ENCODE peak calls at places on chromosome 15, in nine cellular contexts. One of them, this sample, is unnamed. For H3K4me1, the result is how much of the 10 kb centered on the place peaks cover.

GRCh38 chr15:53716909-53717878 is 42.3 kb downstream of the WDR72 start:
- DNase-seq in Caco-2: peak
- DNase-seq in left lung: no peak
- DNase-seq in keratinocyte: no peak
- DNase-seq in A549: peak
- DNase-seq in endodermal cell: no peak
- DNase-seq in CD8-positive, alpha-beta T cell: no peak
- DNase-seq in PC-3: peak
- DNase-seq in RWPE2: no peak
- DNase-seq in this sample: no peak

GRCh38 chr15:90603893-90604292 is 74.2 kb downstream of the CRTC3 start:
- DNase-seq in Caco-2: peak
- DNase-seq in left lung: peak
- DNase-seq in keratinocyte: no peak
- DNase-seq in A549: peak
- DNase-seq in endodermal cell: peak
- DNase-seq in CD8-positive, alpha-beta T cell: peak
- DNase-seq in PC-3: peak
- DNase-seq in RWPE2: no peak
- DNase-seq in this sample: no peak

GRCh38 chr15:50116477-50116876 is 2.6 kb downstream of the ATP8B4 start:
- DNase-seq in Caco-2: peak
- DNase-seq in left lung: no peak
- DNase-seq in keratinocyte: no peak
- DNase-seq in A549: peak
- DNase-seq in endodermal cell: peak
- DNase-seq in CD8-positive, alpha-beta T cell: no peak
- DNase-seq in PC-3: peak
- DNase-seq in RWPE2: no peak
- DNase-seq in this sample: peak

GRCh38 chr15:62711691-62712454 is 330.7 kb upstream of the TPM1 start:
- DNase-seq in Caco-2: no peak
- DNase-seq in left lung: no peak
- DNase-seq in keratinocyte: no peak
- DNase-seq in A549: no peak
- DNase-seq in endodermal cell: no peak
- DNase-seq in CD8-positive, alpha-beta T cell: no peak
- DNase-seq in PC-3: peak
- DNase-seq in RWPE2: no peak
- DNase-seq in this sample: no peak

GRCh38 chr15:60758961-60759729 is 280.2 kb upstream of the ICE2 start:
- DNase-seq in Caco-2: no peak
- DNase-seq in left lung: no peak
- DNase-seq in keratinocyte: no peak
- DNase-seq in A549: no peak
- DNase-seq in endodermal cell: no peak
- DNase-seq in CD8-positive, alpha-beta T cell: no peak
- DNase-seq in PC-3: no peak
- DNase-seq in RWPE2: no peak
- DNase-seq in this sample: no peak

GRCh38 chr15:35540885-35541284 is 5.1 kb downstream of the DPH6 start:
- DNase-seq in Caco-2: no peak
- DNase-seq in left lung: no peak
- DNase-seq in keratinocyte: no peak
- DNase-seq in A549: no peak
- DNase-seq in endodermal cell: no peak
- DNase-seq in CD8-positive, alpha-beta T cell: no peak
- DNase-seq in PC-3: peak
- DNase-seq in RWPE2: no peak
- DNase-seq in this sample: no peak

GRCh38 chr15:55799287-55800212 is 56.6 kb upstream of the PRTG start:
- DNase-seq in Caco-2: peak
- DNase-seq in left lung: peak
- DNase-seq in keratinocyte: no peak
- DNase-seq in A549: peak
- DNase-seq in endodermal cell: peak
- DNase-seq in CD8-positive, alpha-beta T cell: no peak
- DNase-seq in PC-3: peak
- DNase-seq in RWPE2: no peak
- DNase-seq in this sample: peak

GRCh38 chr15:82680200-82681102 is 29.2 kb downstream of the AP3B2 start:
- DNase-seq in Caco-2: no peak
- DNase-seq in left lung: peak
- DNase-seq in keratinocyte: peak
- DNase-seq in A549: peak
- DNase-seq in endodermal cell: peak
- DNase-seq in CD8-positive, alpha-beta T cell: peak
- DNase-seq in PC-3: peak
- DNase-seq in RWPE2: peak
- DNase-seq in this sample: peak

GRCh38 chr15:20352241-20353200 is 189.1 kb downstream of the GOLGA6L6 start:
- DNase-seq in Caco-2: no peak
- DNase-seq in left lung: no peak
- DNase-seq in keratinocyte: no peak
- DNase-seq in A549: no peak
- DNase-seq in endodermal cell: no peak
- DNase-seq in CD8-positive, alpha-beta T cell: no peak
- DNase-seq in PC-3: no peak
- DNase-seq in RWPE2: peak
- DNase-seq in this sample: no peak

GRCh38 chr15:67828379-67828968 is 3.2 kb downstream of the SKOR1 start:
- DNase-seq in Caco-2: no peak
- DNase-seq in left lung: no peak
- DNase-seq in keratinocyte: no peak
- DNase-seq in A549: no peak
- DNase-seq in endodermal cell: peak
- DNase-seq in CD8-positive, alpha-beta T cell: no peak
- DNase-seq in PC-3: no peak
- DNase-seq in RWPE2: peak
- DNase-seq in this sample: no peak

GRCh38 chr15:67826717-67827560 is 1.6 kb downstream of the SKOR1 start:
- DNase-seq in Caco-2: no peak
- DNase-seq in left lung: no peak
- DNase-seq in keratinocyte: no peak
- DNase-seq in A549: no peak
- DNase-seq in endodermal cell: peak
- DNase-seq in CD8-positive, alpha-beta T cell: no peak
- DNase-seq in PC-3: no peak
- DNase-seq in RWPE2: peak
- DNase-seq in this sample: no peak

GRCh38 chr15:67829647-67830504 is 4.6 kb downstream of the SKOR1 start:
- DNase-seq in Caco-2: no peak
- DNase-seq in left lung: no peak
- DNase-seq in keratinocyte: no peak
- DNase-seq in A549: no peak
- DNase-seq in endodermal cell: peak
- DNase-seq in CD8-positive, alpha-beta T cell: no peak
- DNase-seq in PC-3: no peak
- DNase-seq in RWPE2: peak
- DNase-seq in this sample: no peak

GRCh38 chr15:67827561-67828378 is 2.5 kb downstream of the SKOR1 start:
- DNase-seq in Caco-2: no peak
- DNase-seq in left lung: no peak
- DNase-seq in keratinocyte: no peak
- DNase-seq in A549: no peak
- DNase-seq in endodermal cell: peak
- DNase-seq in CD8-positive, alpha-beta T cell: no peak
- DNase-seq in PC-3: no peak
- DNase-seq in RWPE2: peak
- DNase-seq in this sample: no peak

GRCh38 chr15:67828969-67829646 is 3.8 kb downstream of the SKOR1 start:
- DNase-seq in Caco-2: no peak
- DNase-seq in left lung: no peak
- DNase-seq in keratinocyte: no peak
- DNase-seq in A549: no peak
- DNase-seq in endodermal cell: peak
- DNase-seq in CD8-positive, alpha-beta T cell: no peak
- DNase-seq in PC-3: no peak
- DNase-seq in RWPE2: peak
- DNase-seq in this sample: no peak
- H3K4me3 ChIP-seq in Caco-2: no peak
- H3K4me3 ChIP-seq in left lung: no peak
- H3K4me3 ChIP-seq in keratinocyte: no peak
- H3K4me3 ChIP-seq in A549: no peak
- H3K4me3 ChIP-seq in endodermal cell: no peak
- H3K4me3 ChIP-seq in CD8-positive, alpha-beta T cell: no peak
- H3K4me3 ChIP-seq in PC-3: no peak
- H3K4me3 ChIP-seq in RWPE2: no peak
- H3K4me3 ChIP-seq in this sample: no peak

GRCh38 chr15:98649621-98649995 is 1.3 kb downstream of the IGF1R start:
- DNase-seq in Caco-2: peak
- DNase-seq in left lung: peak
- DNase-seq in keratinocyte: no peak
- DNase-seq in A549: no peak
- DNase-seq in endodermal cell: peak
- DNase-seq in CD8-positive, alpha-beta T cell: peak
- DNase-seq in PC-3: no peak
- DNase-seq in RWPE2: no peak
- DNase-seq in this sample: peak
- H3K4me1 ChIP-seq in Caco-2: under half
- H3K4me1 ChIP-seq in left lung: under half
- H3K4me1 ChIP-seq in keratinocyte: under half
- H3K4me1 ChIP-seq in A549: under half
- H3K4me1 ChIP-seq in endodermal cell: under half
- H3K4me1 ChIP-seq in CD8-positive, alpha-beta T cell: under half
- H3K4me1 ChIP-seq in PC-3: under half
- H3K4me1 ChIP-seq in RWPE2: under half
- H3K4me1 ChIP-seq in this sample: under half

DNA sequence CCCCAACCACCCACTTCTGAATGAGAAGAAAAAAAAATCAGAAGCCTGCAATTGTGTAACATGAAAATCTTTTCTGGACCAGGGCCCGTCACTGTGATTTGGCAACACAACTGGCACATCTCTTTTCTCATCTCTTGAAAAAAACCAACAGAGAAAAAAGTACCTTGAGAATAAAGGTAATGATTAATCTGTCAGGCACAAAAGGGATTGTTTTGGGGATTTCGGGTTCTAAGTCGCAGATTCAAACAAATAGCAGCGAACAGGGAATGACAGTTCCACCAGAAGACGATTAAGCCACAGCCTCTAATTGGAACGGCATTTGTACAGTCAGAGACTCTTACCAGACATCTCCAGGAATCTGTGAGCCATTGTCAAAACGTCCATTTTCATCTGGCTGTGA is at the start of gene AQP9:
- DNase-seq in Caco-2: no peak
- DNase-seq in left lung: no peak
- DNase-seq in keratinocyte: no peak
- DNase-seq in A549: no peak
- DNase-seq in endodermal cell: no peak
- DNase-seq in CD8-positive, alpha-beta T cell: no peak
- DNase-seq in PC-3: no peak
- DNase-seq in RWPE2: no peak
- DNase-seq in this sample: no peak
- H3K4me3 ChIP-seq in Caco-2: no peak
- H3K4me3 ChIP-seq in left lung: no peak
- H3K4me3 ChIP-seq in keratinocyte: no peak
- H3K4me3 ChIP-seq in A549: no peak
- H3K4me3 ChIP-seq in endodermal cell: no peak
- H3K4me3 ChIP-seq in CD8-positive, alpha-beta T cell: no peak
- H3K4me3 ChIP-seq in PC-3: no peak
- H3K4me3 ChIP-seq in RWPE2: no peak
- H3K4me3 ChIP-seq in this sample: no peak

DNA sequence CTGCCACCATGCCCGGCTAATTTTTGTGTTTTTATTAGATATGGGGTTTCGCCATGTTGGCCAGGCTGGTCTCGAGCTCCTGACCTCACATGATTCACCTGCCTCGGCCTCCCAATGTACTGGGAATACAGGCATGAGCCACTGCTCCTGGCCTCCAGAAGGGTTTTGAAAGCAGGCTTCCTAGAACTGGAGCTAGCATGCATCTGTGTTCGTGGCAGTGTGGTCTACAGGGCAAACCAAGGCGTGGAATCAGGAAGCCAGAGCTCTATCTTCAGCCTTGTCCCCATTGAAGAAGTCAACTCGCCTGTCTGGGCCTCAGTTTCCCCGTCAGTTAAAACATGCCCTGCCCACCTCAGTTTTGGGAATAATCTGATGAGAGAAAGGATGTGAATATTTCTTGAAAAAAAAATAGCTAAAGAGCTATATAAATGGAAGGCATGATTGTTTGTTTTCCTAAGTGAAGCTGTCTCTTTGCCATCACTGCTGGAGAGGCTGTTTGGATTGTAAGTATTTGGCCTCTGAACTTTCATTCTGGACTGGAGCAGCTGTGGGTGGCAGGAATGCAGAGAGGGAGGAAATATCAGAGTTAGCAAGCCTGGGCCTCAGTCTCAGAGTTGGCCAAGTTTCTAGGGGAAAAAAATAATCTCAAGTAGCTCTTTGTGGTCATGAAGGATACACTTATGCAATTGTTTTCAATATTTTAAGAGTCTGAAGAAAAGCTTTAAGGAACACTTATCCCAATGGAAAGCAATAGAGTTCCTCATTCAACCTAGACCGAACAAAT is 36.5 kb upstream of the UACA start:
- DNase-seq in Caco-2: peak
- DNase-seq in left lung: peak
- DNase-seq in keratinocyte: no peak
- DNase-seq in A549: no peak
- DNase-seq in endodermal cell: peak
- DNase-seq in CD8-positive, alpha-beta T cell: no peak
- DNase-seq in PC-3: peak
- DNase-seq in RWPE2: no peak
- DNase-seq in this sample: no peak
- H3K4me1 ChIP-seq in Caco-2: under half
- H3K4me1 ChIP-seq in left lung: under half
- H3K4me1 ChIP-seq in keratinocyte: under half
- H3K4me1 ChIP-seq in A549: under half
- H3K4me1 ChIP-seq in endodermal cell: under half
- H3K4me1 ChIP-seq in CD8-positive, alpha-beta T cell: under half
- H3K4me1 ChIP-seq in PC-3: half or more
- H3K4me1 ChIP-seq in RWPE2: under half
- H3K4me1 ChIP-seq in this sample: under half

GRCh38 chr15:31261266-31262142 is 65.1 kb upstream of the KLF13 start:
- DNase-seq in Caco-2: no peak
- DNase-seq in left lung: peak
- DNase-seq in keratinocyte: no peak
- DNase-seq in A549: no peak
- DNase-seq in endodermal cell: peak
- DNase-seq in CD8-positive, alpha-beta T cell: no peak
- DNase-seq in PC-3: no peak
- DNase-seq in RWPE2: peak
- DNase-seq in this sample: no peak
- H3K4me3 ChIP-seq in Caco-2: no peak
- H3K4me3 ChIP-seq in left lung: no peak
- H3K4me3 ChIP-seq in keratinocyte: no peak
- H3K4me3 ChIP-seq in A549: no peak
- H3K4me3 ChIP-seq in endodermal cell: no peak
- H3K4me3 ChIP-seq in CD8-positive, alpha-beta T cell: no peak
- H3K4me3 ChIP-seq in PC-3: no peak
- H3K4me3 ChIP-seq in RWPE2: no peak
- H3K4me3 ChIP-seq in this sample: no peak

DNA sequence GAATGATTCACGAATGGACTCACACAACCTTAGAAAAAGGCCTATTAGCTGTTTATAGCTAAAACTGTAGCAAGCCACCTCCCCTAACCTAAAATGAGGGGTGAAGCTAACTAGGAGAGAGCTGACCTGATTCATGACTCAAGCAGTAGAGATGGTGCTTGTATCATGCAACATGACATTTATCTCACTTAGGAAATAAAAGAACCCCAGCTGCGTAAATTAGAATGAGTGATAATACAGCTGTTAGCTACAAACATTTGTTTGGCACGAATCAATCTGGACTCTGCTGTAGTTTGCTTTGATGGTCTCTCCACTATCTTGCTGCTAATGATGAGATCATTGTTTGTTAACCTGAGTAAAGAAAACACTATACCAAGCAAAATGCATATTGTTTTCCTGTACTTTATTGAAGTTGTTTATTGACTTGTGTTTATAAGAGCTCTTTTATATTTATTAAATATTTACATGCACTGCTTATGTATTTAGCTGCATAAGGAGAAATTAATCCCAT is 92.7 kb downstream of the ALDH1A2 start:
- DNase-seq in Caco-2: no peak
- DNase-seq in left lung: no peak
- DNase-seq in keratinocyte: no peak
- DNase-seq in A549: no peak
- DNase-seq in endodermal cell: no peak
- DNase-seq in CD8-positive, alpha-beta T cell: no peak
- DNase-seq in PC-3: no peak
- DNase-seq in RWPE2: no peak
- DNase-seq in this sample: no peak
- H3K4me1 ChIP-seq in Caco-2: under half
- H3K4me1 ChIP-seq in left lung: under half
- H3K4me1 ChIP-seq in keratinocyte: under half
- H3K4me1 ChIP-seq in A549: under half
- H3K4me1 ChIP-seq in endodermal cell: under half
- H3K4me1 ChIP-seq in CD8-positive, alpha-beta T cell: under half
- H3K4me1 ChIP-seq in PC-3: under half
- H3K4me1 ChIP-seq in RWPE2: under half
- H3K4me1 ChIP-seq in this sample: under half

This sample was measured in HAP-1.